ENCODE peak calls at places on chromosome 6, in four cellular contexts. E is K562, C is HL-60, X is GM12878. W is an unnamed sample.

GRCh38 chr6:151993364-151993763 is 185.9 kb downstream of the ESR1 start:
- DNase-seq in E (no peak), C (no peak), X (no peak), W (no peak)

GRCh38 chr6:16683524-16684194 is 77.6 kb downstream of the ATXN1 start:
- DNase-seq in E (no peak), C (peak), X (no peak), W (no peak)

GRCh38 chr6:114862064-114862463 is 519.2 kb upstream of the HS3ST5 start:
- DNase-seq in E (no peak), C (no peak), X (no peak), W (no peak)

GRCh38 chr6:145350928-145351327 is 384.4 kb downstream of the EPM2A start:
- DNase-seq in E (no peak), C (no peak), X (no peak), W (no peak)

GRCh38 chr6:43205849-43206248 is 23.4 kb downstream of the DNPH1 start:
- DNase-seq in E (no peak), C (no peak), X (no peak), W (no peak)

GRCh38 chr6:100761841-100762240 is 119.3 kb downstream of the ASCC3 start:
- DNase-seq in E (no peak), C (no peak), X (no peak), W (no peak)

GRCh38 chr6:105357147-105357546 is 45.7 kb downstream of the PREP start:
- DNase-seq in E (no peak), C (no peak), X (no peak), W (no peak)

GRCh38 chr6:53833147-53833546 is 38.3 kb downstream of the LRRC1 start:
- DNase-seq in E (no peak), C (no peak), X (no peak), W (no peak)

GRCh38 chr6:87772597-87773530 is 70.8 kb upstream of the AKIRIN2 start:
- DNase-seq in E (peak), C (no peak), X (no peak), W (no peak)

GRCh38 chr6:6686748-6687601 is 98.5 kb downstream of the LY86 start:
- DNase-seq in E (peak), C (peak), X (no peak), W (no peak)

GRCh38 chr6:36787210-36787609 is 52.0 kb downstream of the CPNE5 start:
- DNase-seq in E (no peak), C (no peak), X (no peak), W (no peak)

GRCh38 chr6:4599924-4600323 is 176.3 kb upstream of the CDYL start:
- DNase-seq in E (no peak), C (no peak), X (no peak), W (no peak)

GRCh38 chr6:132190815-132191175 is 210.5 kb downstream of the MOXD1 start:
- DNase-seq in E (no peak), C (no peak), X (no peak), W (no peak)

GRCh38 chr6:141183368-141183767 is 949.4 kb upstream of the GJE1 start:
- DNase-seq in E (no peak), C (no peak), X (no peak), W (no peak)

GRCh38 chr6:136607204-136607931 is 57.1 kb upstream of the MAP7 start:
- DNase-seq in E (no peak), C (peak), X (no peak), W (no peak)

GRCh38 chr6:133710826-133711225 is 178.1 kb upstream of the TCF21 start:
- DNase-seq in E (no peak), C (no peak), X (no peak), W (no peak)

GRCh38 chr6:149445095-149445466 is 39.7 kb downstream of the ZC3H12D start:
- DNase-seq in E (no peak), C (no peak), X (no peak), W (no peak)

GRCh38 chr6:63553208-63553607 is 19.1 kb upstream of the LOC128125822 start:
- DNase-seq in E (no peak), C (no peak), X (peak), W (no peak)

GRCh38 chr6:87848616-87849015 is 146.6 kb upstream of the AKIRIN2 start:
- DNase-seq in E (no peak), C (no peak), X (no peak), W (no peak)

GRCh38 chr6:116545661-116546060 is at the start of gene TRAPPC3L:
- DNase-seq in E (no peak), C (no peak), X (no peak), W (no peak)

GRCh38 chr6:118333772-118334171 is 214.3 kb upstream of the PLN start:
- DNase-seq in E (no peak), C (no peak), X (no peak), W (no peak)

GRCh38 chr6:69953491-69953890 is 87.1 kb downstream of the COL19A1 start:
- DNase-seq in E (no peak), C (no peak), X (no peak), W (no peak)

GRCh38 chr6:81894286-81894685 is 141.8 kb upstream of the TENT5A start:
- DNase-seq in E (no peak), C (no peak), X (no peak), W (no peak)

GRCh38 chr6:20969551-20969950 is 435.3 kb downstream of the CDKAL1 start:
- DNase-seq in E (no peak), C (no peak), X (no peak), W (no peak)

GRCh38 chr6:144213293-144213692 is 63.0 kb downstream of the STX11 start:
- DNase-seq in E (no peak), C (no peak), X (no peak), W (no peak)

GRCh38 chr6:14826456-14826855 is 419.4 kb upstream of the JARID2 start:
- DNase-seq in E (no peak), C (no peak), X (no peak), W (no peak)

GRCh38 chr6:1686117-1687098 is 76.7 kb downstream of the FOXC1 start:
- DNase-seq in E (no peak), C (no peak), X (no peak), W (no peak)

GRCh38 chr6:21371676-21372161 is 221.8 kb upstream of the SOX4 start:
- DNase-seq in E (no peak), C (no peak), X (no peak), W (no peak)

GRCh38 chr6:10396775-10397174 is 18.1 kb downstream of the TFAP2A start:
- DNase-seq in E (no peak), C (no peak), X (no peak), W (no peak)

GRCh38 chr6:169950558-169950957 is 199.1 kb downstream of the ERMARD start:
- DNase-seq in E (no peak), C (no peak), X (no peak), W (no peak)

DNA sequence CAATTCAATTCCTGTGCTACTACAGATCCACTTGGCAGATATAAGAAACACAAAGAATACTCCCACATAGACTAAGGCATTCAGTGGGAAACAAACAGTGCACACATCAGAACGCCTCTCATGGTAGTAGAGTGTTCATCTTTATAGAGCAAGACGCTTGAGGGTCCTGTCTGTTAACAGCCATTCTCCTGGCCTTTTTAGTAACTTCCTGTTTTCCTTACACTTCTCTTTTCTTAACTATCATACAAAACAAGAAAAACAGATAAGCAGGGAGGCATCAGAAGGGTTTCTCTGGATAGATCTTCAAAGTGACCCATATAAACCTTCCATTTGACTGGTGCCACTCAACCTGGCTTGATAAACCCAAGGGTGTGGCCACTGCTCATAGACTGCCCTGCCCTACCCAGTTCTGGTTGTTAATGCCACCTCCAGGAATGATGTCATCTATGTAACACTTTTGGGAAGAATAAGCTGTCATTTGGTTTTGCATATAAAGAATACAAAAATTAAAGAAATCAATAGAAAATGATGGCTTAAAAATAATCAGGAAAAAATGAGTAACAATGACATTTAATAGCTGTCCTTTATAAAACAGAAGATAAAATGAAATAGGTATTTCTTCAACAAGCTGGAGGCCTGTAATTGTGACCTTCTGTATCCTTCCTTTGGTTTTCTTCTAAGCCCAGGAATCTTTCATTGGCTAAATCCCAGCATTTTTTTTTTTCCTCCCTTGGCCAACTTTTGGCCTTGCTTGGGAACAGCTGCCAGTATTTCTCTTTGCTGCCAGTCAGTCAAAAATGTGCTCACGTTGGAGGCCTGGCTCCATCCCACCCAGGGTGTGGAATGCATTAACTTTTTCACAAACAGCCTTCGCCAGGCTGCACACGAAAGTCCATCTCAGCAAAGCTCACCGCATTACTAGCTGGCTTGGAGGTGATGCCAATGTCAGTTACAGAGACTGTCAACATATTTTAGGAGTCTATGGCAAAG is 103.5 kb downstream of the GJA10 start:
- DNase-seq in E (no peak), C (no peak), X (no peak), W (no peak)
- TF ChIP-seq SPI1 in E (peak), C (peak), X (no peak), W (no peak)

GRCh38 chr6:2737885-2738284 is 12.8 kb downstream of the MYLK4 start:
- DNase-seq in E (no peak), C (no peak), X (no peak), W (no peak)

GRCh38 chr6:2741756-2742155 is 9.0 kb downstream of the MYLK4 start:
- DNase-seq in E (no peak), C (no peak), X (no peak), W (no peak)

GRCh38 chr6:2739335-2739734 is 11.4 kb downstream of the MYLK4 start:
- DNase-seq in E (peak), C (no peak), X (no peak), W (no peak)

GRCh38 chr6:2740601-2741000 is 10.1 kb downstream of the MYLK4 start:
- DNase-seq in E (no peak), C (no peak), X (no peak), W (no peak)

DNA sequence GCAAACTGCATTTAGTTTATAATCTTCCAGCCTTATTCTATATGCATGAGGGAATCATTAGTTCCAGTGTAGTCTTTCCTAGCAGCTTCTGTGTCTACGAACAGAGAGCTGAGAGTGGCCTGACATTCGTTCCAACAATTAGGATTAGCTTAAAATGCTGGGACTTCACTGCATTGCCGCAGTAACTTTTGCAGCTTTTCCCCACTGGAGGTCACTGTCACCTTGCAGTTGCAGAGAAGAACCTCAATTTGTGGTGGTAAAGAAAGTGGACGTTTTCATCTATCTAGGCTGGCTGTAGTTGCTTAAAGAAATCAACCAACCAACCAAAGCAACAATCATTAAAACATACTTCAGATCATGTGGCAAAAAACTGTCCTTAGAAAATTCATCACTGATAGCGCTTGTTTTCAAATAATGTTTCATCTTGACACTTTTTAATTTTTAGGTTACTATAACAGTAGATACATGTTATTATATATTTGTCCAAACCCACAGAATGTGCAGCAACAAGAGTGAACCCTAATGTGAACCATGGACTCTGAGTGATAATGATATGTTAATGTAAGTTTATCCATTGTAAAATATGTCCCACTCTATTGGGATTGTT is 12.2 kb downstream of the MYLK4 start:
- DNase-seq in E (peak), C (peak), X (no peak), W (peak)
- TF ChIP-seq SPI1 in E (no peak), C (no peak), X (no peak), W (no peak)

DNA sequence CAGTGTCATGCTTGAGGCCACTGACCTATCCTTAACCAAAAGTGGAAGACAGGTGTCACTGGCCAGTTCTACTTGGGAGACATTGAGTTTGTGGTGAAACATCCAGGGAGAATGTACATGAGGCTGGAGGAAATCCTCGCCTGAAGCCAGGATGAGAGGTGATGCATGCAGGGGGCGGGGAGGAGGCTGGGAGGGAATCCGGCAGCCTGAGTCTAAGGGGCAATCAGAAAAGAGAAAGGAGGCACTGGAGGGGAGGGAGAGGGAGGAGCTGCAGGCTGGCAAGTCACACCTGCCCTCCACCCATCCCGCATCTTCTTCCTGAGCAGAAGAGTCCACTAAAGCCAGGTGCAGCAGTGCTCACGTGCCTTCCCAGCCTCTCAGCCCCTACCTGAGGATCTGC is 14.9 kb upstream of the DDO start:
- DNase-seq in E (no peak), C (no peak), X (no peak), W (no peak)
- TF ChIP-seq SPI1 in E (no peak), C (no peak), X (no peak), W (no peak)

DNA sequence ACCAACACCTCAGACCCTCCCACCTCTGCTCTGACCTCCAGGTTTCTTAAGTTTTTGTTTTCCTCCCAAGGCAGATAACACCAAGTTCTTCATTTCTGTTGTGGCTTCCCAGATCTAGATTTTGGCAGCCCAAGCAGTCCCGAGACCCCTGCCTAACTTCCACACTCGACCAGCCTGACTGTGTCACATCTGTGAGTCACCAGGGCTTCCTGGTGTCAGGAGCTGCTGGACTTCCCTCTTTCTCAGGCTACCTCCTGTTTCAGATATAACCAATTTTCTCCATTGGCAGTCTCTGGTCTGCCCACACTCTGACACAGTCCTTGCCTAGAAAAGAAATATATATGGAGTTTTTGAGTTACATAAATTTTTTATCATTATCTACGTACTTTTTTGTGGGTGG is 46.1 kb upstream of the CCN6 start:
- DNase-seq in E (no peak), C (peak), X (no peak), W (no peak)
- TF ChIP-seq SPI1 in E (peak), C (peak), X (no peak), W (no peak)

DNA sequence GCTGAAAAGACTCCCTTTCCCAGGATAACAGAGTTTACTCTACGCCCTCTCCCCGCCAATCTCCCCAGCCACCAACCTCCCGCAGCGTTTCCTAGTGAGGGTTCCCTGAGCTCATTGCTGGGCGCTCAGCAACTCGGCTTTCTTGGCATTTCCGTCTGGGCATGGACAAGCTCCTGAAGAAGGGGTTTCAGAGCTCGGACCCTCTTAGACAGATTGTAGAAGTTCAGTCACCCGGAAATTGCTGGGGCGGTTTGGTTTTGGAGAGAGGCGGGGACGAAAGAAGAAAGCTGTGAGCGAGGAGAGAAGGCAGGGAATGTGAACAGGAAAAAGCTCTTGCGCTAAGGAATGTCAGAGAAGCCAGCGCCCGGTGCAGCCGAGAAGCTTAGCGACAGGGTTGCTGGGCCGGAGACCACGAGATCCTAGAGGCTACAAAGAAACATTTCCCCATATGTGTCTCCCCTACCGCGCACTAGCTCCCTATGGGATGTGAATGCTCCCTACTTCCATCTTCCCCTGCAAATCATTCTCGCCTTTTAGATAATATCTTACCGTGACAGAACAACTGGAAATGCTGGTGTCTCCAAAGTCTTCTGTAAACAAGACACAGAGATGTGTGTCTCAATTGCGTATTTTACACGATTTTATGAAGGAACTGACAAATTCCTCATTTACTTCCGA is 15.8 kb downstream of the POM121L2 start:
- DNase-seq in E (peak), C (no peak), X (no peak), W (no peak)
- TF ChIP-seq SPI1 in E (no peak), C (no peak), X (no peak), W (no peak)

DNA sequence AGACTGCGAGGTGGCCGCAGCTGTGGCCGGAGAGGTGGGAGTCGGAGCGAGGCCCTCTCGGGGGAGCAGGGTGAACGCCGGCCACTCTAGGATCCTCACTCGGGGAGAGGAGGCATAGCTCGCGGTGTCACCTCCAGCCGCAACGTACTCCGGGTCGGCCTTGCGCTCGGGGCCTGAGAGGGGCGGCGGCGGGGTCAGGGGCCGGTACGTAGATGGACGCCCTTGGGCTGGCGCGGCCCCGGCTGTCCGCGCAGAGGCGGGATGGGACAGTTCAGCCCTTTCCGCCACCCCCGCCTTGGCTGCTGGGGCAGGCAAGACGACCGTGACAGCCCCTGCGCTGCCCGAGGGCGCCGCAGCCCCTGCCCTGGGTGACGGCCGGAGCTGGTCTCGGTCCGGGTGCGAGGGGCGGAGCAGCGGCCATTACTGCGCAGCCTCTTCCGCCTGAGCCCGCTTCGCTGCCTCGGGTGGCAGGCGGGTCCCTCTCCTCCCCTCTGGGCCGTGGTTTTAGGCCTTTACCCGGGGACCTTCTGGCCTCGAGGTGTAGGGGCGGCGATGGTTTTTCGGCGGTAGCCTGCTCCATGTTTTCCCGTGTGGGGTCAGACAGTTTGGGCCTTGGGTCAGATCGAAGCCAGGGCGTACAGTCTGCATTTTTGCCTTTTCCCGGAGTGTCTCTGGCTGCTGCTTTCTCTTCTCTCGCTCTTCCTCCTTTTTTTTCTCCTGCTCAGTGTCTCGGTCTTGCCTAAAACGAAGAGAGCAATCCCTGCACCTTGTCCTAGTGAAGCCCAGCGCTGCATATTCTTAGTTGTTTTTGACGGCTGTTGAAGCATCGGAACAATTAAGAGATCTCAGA is 453 bp downstream of the RNF146 start:
- DNase-seq in E (peak), C (no peak), X (no peak), W (peak)
- TF ChIP-seq SPI1 in E (no peak), C (peak), X (no peak), W (peak)

W was measured in GM12891.